ENCODE peak calls at places on chromosomes 6 and 20, in six cellular contexts. P is brain microvascular endothelial cell, G is psoas muscle, R is dorsolateral prefrontal cortex, O is tibial artery, C is heart left ventricle. Q is an unnamed sample.

GRCh38 chr6:144305985-144306384 is 20.9 kb downstream of the UTRN start:
- DNase-seq in O (no peak), R (no peak), G (no peak), C (no peak), P (peak), Q (no peak)

GRCh38 chr6:85490516-85491248 is 40.8 kb downstream of the NT5E start:
- DNase-seq in C (no peak), G (no peak), O (no peak), R (no peak), P (no peak), Q (no peak)

GRCh38 chr20:41005361-41005729 is 23.3 kb upstream of the TOP1 start:
- DNase-seq in C (peak), R (no peak), P (peak), G (peak), O (peak), Q (no peak)

GRCh38 chr20:11302436-11302835 is 615.3 kb upstream of the BTBD3 start:
- DNase-seq in P (no peak), G (no peak), C (no peak), O (no peak), R (no peak), Q (no peak)

GRCh38 chr20:370977-371754 is 9.4 kb upstream of the TRIB3 start:
- DNase-seq in G (no peak), O (no peak), R (no peak), C (no peak), P (no peak), Q (no peak)

GRCh38 chr20:17699931-17700351 is at the start of gene BANF2:
- DNase-seq in G (no peak), O (no peak), R (no peak), C (no peak), P (no peak), Q (no peak)

GRCh38 chr20:11901127-11901526 is 16.6 kb upstream of the BTBD3 start:
- DNase-seq in G (no peak), R (no peak), C (no peak), O (no peak), P (peak), Q (no peak)

GRCh38 chr6:1597924-1598323 is 11.8 kb upstream of the FOXC1 start:
- DNase-seq in O (no peak), P (no peak), C (no peak), R (no peak), G (no peak), Q (no peak)

GRCh38 chr6:87421576-87421975 is 13.8 kb downstream of the CFAP206 start:
- DNase-seq in O (no peak), C (no peak), P (no peak), G (no peak), R (no peak), Q (no peak)

GRCh38 chr20:56974499-56975250 is 291.8 kb downstream of the BMP7 start:
- DNase-seq in C (no peak), O (no peak), G (no peak), P (peak), R (peak), Q (no peak)

GRCh38 chr20:63843222-63843621 is 12.2 kb upstream of the ZBTB46 start:
- DNase-seq in G (no peak), R (no peak), P (no peak), O (no peak), C (no peak), Q (no peak)

GRCh38 chr20:63854069-63854765 is 7.1 kb upstream of the ABHD16B start:
- DNase-seq in P (no peak), C (peak), G (no peak), R (no peak), O (no peak), Q (no peak)

GRCh38 chr6:129493396-129493902 is 216.5 kb downstream of the ARHGAP18 start:
- DNase-seq in O (no peak), G (no peak), C (no peak), R (no peak), P (peak), Q (no peak)

GRCh38 chr6:13573669-13574110 is 711 bp upstream of the SIRT5 start:
- DNase-seq in R (peak), C (peak), P (peak), G (peak), O (peak), Q (no peak)

GRCh38 chr6:152380351-152380767 is 256.8 kb downstream of the SYNE1 start:
- DNase-seq in G (no peak), R (no peak), O (no peak), P (peak), C (no peak), Q (no peak)

GRCh38 chr6:44008821-44009370 is 118.4 kb downstream of the MRPL14 start:
- DNase-seq in O (peak), G (no peak), C (no peak), R (peak), P (no peak), Q (peak)

GRCh38 chr20:37651932-37652331 is 41.9 kb upstream of the CTNNBL1 start:
- DNase-seq in G (no peak), O (no peak), R (no peak), C (peak), P (no peak), Q (no peak)

GRCh38 chr6:156658186-156658585 is 119.0 kb upstream of the ARID1B start:
- DNase-seq in R (no peak), C (peak), G (no peak), P (peak), O (no peak), Q (no peak)

GRCh38 chr20:14361509-14362179 is 24.2 kb upstream of the FLRT3 start:
- DNase-seq in C (no peak), P (no peak), R (no peak), G (no peak), O (no peak), Q (no peak)

GRCh38 chr20:7967199-7967844 is 27.1 kb upstream of the HAO1 start:
- DNase-seq in C (no peak), P (peak), G (no peak), R (no peak), O (no peak), Q (no peak)

GRCh38 chr6:7267521-7268091 is 45.4 kb downstream of the SSR1 start:
- DNase-seq in G (peak), O (peak), P (peak), R (peak), C (no peak), Q (no peak)

GRCh38 chr6:43759926-43760798 is 9.8 kb upstream of the VEGFA start:
- DNase-seq in G (no peak), R (no peak), P (no peak), O (no peak), C (no peak), Q (no peak)

GRCh38 chr20:36116813-36117441 is 37.6 kb upstream of the EPB41L1 start:
- DNase-seq in C (no peak), R (no peak), O (no peak), G (no peak), P (peak), Q (no peak)

GRCh38 chr6:71585472-71585871 is 296.9 kb downstream of the OGFRL1 start:
- DNase-seq in P (no peak), C (no peak), G (no peak), O (peak), R (no peak), Q (no peak)

GRCh38 chr6:158043586-158044524 is 62.2 kb downstream of the SYNJ2 start:
- DNase-seq in C (peak), P (no peak), G (peak), O (peak), R (no peak), Q (peak)

GRCh38 chr20:50992733-50993457 is 30.0 kb downstream of the KCNG1 start:
- DNase-seq in G (no peak), O (no peak), P (peak), C (no peak), R (no peak), Q (no peak)

GRCh38 chr20:9460518-9460917 is 53.9 kb upstream of the LAMP5 start:
- DNase-seq in G (no peak), C (no peak), R (no peak), O (no peak), P (peak), Q (no peak)

GRCh38 chr20:51432875-51433274 is 109.6 kb downstream of the NFATC2 start:
- DNase-seq in R (no peak), C (no peak), O (no peak), G (no peak), P (no peak), Q (no peak)

GRCh38 chr6:24154121-24154520 is 28.1 kb downstream of the NRSN1 start:
- DNase-seq in P (no peak), G (no peak), O (no peak), R (no peak), C (no peak), Q (no peak)

GRCh38 chr6:11700118-11700718 is 78.4 kb downstream of the ADTRP start:
- DNase-seq in G (no peak), O (no peak), R (no peak), P (no peak), C (no peak), Q (no peak)

GRCh38 chr6:89745728-89746127 is 73.9 kb downstream of the MDN1 start:
- DNase-seq in P (no peak), G (no peak), O (no peak), C (no peak), R (no peak), Q (no peak)

GRCh38 chr20:46011631-46012482 is 3.1 kb downstream of the MMP9 start:
- DNase-seq in G (peak), O (no peak), R (no peak), C (peak), P (no peak), Q (no peak)

GRCh38 chr6:144158133-144158532 is 7.8 kb downstream of the STX11 start:
- DNase-seq in G (peak), C (peak), R (no peak), P (peak), O (no peak), Q (no peak)

GRCh38 chr20:63265891-63266515 is 6.6 kb upstream of the ARFGAP1 start:
- DNase-seq in R (no peak), P (no peak), C (no peak), G (no peak), O (no peak), Q (no peak)

GRCh38 chr6:43181942-43182860 is at the start of gene CUL9:
- DNase-seq in R (peak), C (peak), G (peak), O (peak), P (peak), Q (peak)

GRCh38 chr20:50112512-50113419 is at the start of gene UBE2V1:
- DNase-seq in C (peak), G (peak), R (peak), O (peak), P (peak), Q (peak)

GRCh38 chr6:11585426-11586016 is 48.0 kb downstream of the TMEM170B start:
- DNase-seq in O (no peak), G (no peak), P (peak), C (no peak), R (no peak), Q (no peak)

GRCh38 chr20:23361108-23361650 is 803 bp upstream of the GZF1 start:
- DNase-seq in O (no peak), G (no peak), C (no peak), R (no peak), P (no peak), Q (no peak)

GRCh38 chr6:128630213-128630612 is 109.8 kb upstream of the PTPRK start:
- DNase-seq in O (no peak), C (no peak), P (no peak), R (no peak), G (no peak), Q (no peak)

GRCh38 chr6:116451916-116452315 is 9.3 kb upstream of the CALHM6 start:
- DNase-seq in C (no peak), P (no peak), R (no peak), G (no peak), O (no peak), Q (no peak)

GRCh38 chr6:116447496-116448011 is 13.6 kb upstream of the CALHM6 start:
- DNase-seq in R (no peak), O (no peak), C (no peak), G (no peak), P (peak), Q (no peak)

GRCh38 chr6:116447052-116447451 is 14.1 kb upstream of the CALHM6 start:
- DNase-seq in G (no peak), C (no peak), P (peak), R (no peak), O (no peak), Q (no peak)

GRCh38 chr6:116450185-116450710 is 10.9 kb upstream of the CALHM6 start:
- DNase-seq in P (no peak), G (no peak), R (no peak), C (no peak), O (no peak), Q (no peak)

GRCh38 chr6:116450769-116451740 is 10.1 kb upstream of the CALHM6 start:
- DNase-seq in G (no peak), R (no peak), P (no peak), O (no peak), C (no peak), Q (no peak)
- H3K27ac ChIP-seq in G (no peak), R (no peak), P (no peak), O (no peak), C (no peak), Q (no peak)

DNA sequence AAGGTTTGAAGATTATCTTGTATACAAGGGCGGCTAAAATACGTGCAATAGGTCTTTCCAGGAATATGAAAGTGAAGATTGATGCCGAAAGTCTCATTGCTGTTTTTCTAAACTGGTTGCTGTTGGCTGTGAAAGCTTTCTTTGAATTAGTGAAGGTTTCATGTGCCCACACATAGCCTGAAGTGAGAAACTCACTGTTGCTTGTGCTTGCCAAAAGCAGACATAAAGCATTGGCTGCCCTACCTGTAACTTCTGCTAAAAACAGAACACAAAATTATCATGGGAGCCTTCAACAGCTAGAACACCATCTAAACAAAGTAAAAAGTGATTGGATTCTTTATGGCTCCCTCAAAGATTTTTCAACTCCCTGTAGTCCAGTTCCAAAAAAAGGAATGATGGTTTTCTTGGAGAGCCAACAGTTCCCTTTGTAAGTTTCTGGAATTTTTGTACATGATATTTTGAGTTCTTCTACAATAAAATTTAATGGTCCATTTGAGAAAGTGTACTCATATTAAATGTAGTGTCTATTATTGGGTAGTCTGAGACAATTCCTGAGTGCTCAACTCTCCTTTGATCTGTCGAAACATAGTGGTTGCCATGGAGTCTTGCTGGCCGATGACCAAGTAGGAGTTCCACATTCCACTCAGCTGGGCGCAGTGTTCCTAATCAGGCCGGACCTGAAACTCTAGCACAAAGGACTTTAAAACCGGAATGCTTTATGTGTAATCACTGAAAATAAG is 68.5 kb downstream of the PLEKHG1 start:
- DNase-seq in C (peak), P (peak), O (peak), R (peak), G (peak), Q (peak)
- TF ChIP-seq CTCF in C (peak), P (peak), O (no peak), R (no peak), G (no peak), Q (no peak)

GRCh38 chr6:37239511-37239910 is 18.1 kb upstream of the TBC1D22B start:
- DNase-seq in P (no peak), C (no peak), O (no peak), R (no peak), G (no peak), Q (no peak)
- H3K4me3 ChIP-seq in P (no peak), C (no peak), O (no peak), R (no peak), G (no peak), Q (no peak)

GRCh38 chr6:20688710-20689500 is 154.6 kb downstream of the CDKAL1 start:
- DNase-seq in R (no peak), C (no peak), G (no peak), P (peak), O (no peak), Q (no peak)
- H3K27ac ChIP-seq in R (no peak), C (no peak), G (no peak), P (peak), O (no peak), Q (no peak)

GRCh38 chr6:155380666-155381332 is 66.5 kb upstream of the TFB1M start:
- DNase-seq in P (no peak), C (no peak), G (no peak), O (no peak), R (no peak), Q (no peak)
- TF ChIP-seq CTCF in P (no peak), C (no peak), G (no peak), O (no peak), R (no peak), Q (no peak)

GRCh38 chr6:111628117-111628866 is 22.6 kb upstream of the TRAF3IP2 start:
- DNase-seq in G (no peak), C (no peak), P (no peak), O (peak), R (no peak), Q (no peak)
- H3K4me3 ChIP-seq in G (no peak), C (no peak), P (no peak), O (no peak), R (no peak), Q (no peak)

GRCh38 chr6:139801571-139802321 is 427.3 kb upstream of the CITED2 start:
- DNase-seq in C (no peak), O (no peak), R (no peak), P (peak), G (no peak), Q (no peak)
- H3K27ac ChIP-seq in C (no peak), O (no peak), R (no peak), P (no peak), G (no peak), Q (no peak)

GRCh38 chr6:35318845-35319220 is 21.2 kb downstream of the DEF6 start:
- DNase-seq in R (no peak), G (no peak), C (no peak), P (no peak), O (no peak), Q (no peak)

GRCh38 chr6:35320031-35320410 is 22.3 kb upstream of the PPARD start:
- DNase-seq in O (no peak), G (no peak), R (no peak), C (no peak), P (no peak), Q (no peak)

GRCh38 chr6:35318200-35318844 is 20.7 kb downstream of the DEF6 start:
- DNase-seq in P (peak), O (peak), R (peak), G (peak), C (peak), Q (peak)

GRCh38 chr6:35319346-35320030 is 21.9 kb downstream of the DEF6 start:
- DNase-seq in O (no peak), P (no peak), C (no peak), R (no peak), G (no peak), Q (no peak)

DNA sequence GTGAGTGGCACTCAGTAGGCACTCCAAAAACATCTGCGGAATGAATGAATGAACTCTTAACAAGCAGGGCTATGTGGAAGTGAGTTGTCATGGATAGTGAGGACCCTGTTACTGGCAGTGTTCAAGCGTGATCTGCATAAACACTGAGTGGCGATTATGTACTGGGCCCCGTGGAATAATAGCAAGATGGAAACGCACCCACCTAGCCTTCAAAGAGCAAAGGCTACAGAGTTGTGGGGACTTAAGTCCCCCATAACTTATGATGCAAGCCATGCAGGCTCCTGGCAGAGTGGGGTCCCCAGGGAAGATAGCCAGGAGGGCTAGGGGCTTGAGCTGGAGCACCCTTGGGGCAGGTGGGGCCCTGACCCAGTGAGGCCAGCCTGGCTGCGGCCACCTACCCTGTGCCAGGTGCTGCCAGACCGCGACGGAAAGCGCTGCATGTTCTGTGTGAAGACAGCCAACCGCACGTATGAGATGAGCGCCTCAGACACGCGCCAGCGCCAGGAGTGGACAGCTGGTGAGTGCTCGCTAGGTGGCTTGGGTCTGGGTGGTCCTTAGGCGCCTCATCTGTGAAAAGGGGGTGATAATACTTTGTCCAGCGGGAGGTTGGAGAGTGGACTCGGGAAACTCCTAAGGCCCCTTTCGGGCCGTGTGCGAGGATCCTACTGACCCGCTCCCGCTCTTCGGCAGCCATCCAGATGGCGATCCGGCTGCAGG is 20.0 kb downstream of the DEF6 start:
- DNase-seq in C (no peak), G (peak), P (no peak), R (no peak), O (no peak), Q (no peak)
- TF ChIP-seq CTCF in C (no peak), G (no peak), P (no peak), R (no peak), O (no peak), Q (no peak)

DNA sequence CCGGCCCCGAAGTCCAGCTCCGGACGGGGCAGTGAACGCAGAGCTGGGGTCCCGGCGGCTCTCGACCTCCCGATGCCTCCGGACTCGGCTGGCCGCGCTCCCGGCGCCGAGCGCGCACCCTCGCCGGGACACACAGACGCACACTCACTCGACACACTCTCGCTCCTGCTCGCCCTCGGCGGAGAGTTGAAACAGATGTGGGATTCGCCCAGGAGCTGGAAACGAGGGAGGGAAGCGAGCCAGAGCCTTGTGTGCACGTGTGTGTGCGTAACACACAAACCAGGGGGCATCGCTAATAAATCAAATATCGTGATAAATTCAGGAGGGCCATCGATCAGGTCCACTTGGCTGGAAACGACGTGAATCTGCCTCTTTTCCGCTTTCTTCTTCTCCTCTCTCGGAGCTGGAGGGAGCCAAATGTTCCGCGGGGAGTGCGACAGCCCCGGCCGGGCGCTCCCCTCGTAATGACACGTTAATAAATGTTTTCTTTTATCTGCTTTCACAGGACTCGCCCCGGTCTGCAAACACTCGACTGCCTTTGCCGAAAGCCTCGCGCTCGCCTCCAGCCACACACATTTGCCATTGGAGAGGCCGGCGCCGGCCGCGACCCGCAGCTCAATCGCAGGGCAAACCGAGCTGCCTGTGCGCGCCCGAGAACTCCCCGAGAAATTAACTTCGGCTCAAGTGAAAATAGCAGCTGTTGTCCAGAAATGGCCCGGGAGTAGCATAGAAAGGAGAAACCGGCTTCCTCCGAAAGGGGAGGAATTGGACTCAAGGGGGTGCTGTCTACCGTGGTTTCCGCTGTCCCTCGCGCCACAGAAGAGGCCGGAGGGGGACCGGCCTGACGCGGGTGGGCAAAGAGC is 850 bp upstream of the SULF2 start:
- DNase-seq in P (peak), C (peak), R (peak), G (peak), O (peak), Q (peak)
- H3K4me3 ChIP-seq in P (peak), C (peak), R (peak), G (peak), O (peak), Q (peak)